ENCODE peak calls at places on chromosomes 11 and 22, in six cellular contexts. Q is activated T-cell treated with anti-CD3 and anti-CD28 coated beads, Interleukin-2, amount 50 U/mL, for 72 hours; X is WTC11; B is AML-193; I is Calu3; O is naive thymus-derived CD4-positive, alpha-beta T cell. P is an unnamed sample.

GRCh38 chr22:38176170-38176741 is 5.4 kb downstream of the PLA2G6 start:
- DNase-seq in X (no peak), B (peak), I (peak), Q (peak), O (peak), P (no peak)

GRCh38 chr11:16318320-16318719 is 38.0 kb downstream of the SOX6 start:
- DNase-seq in I (no peak), B (no peak), X (no peak), Q (no peak), O (no peak), P (no peak)

GRCh38 chr11:60880635-60881282 is 13.4 kb downstream of the ZP1 start:
- DNase-seq in X (no peak), O (no peak), B (no peak), Q (no peak), I (no peak), P (no peak)

GRCh38 chr11:72225411-72225951 is 914 bp downstream of the INPPL1 start:
- DNase-seq in O (peak), I (no peak), B (no peak), X (no peak), Q (peak), P (no peak)

GRCh38 chr11:14748093-14748492 is 104.5 kb downstream of the PDE3B start:
- DNase-seq in X (no peak), O (no peak), I (no peak), B (no peak), Q (no peak), P (no peak)

GRCh38 chr11:15113381-15113780 is 1.3 kb upstream of the INSC start:
- DNase-seq in B (peak), I (no peak), O (no peak), X (no peak), Q (peak), P (no peak)

GRCh38 chr22:25898707-25899365 is 156.8 kb downstream of the MYO18B start:
- DNase-seq in I (no peak), O (no peak), B (peak), X (peak), Q (no peak), P (peak)

GRCh38 chr22:24088796-24089195 is 77.7 kb downstream of the CABIN1 start:
- DNase-seq in Q (no peak), B (no peak), O (no peak), I (no peak), X (no peak), P (peak)

GRCh38 chr11:68191661-68192579 is 21.2 kb downstream of the KMT5B start:
- DNase-seq in B (no peak), I (no peak), Q (no peak), X (no peak), O (no peak), P (no peak)

GRCh38 chr11:32034680-32035079 is 56.2 kb upstream of the RCN1 start:
- DNase-seq in X (no peak), I (no peak), O (no peak), B (no peak), Q (no peak), P (no peak)

GRCh38 chr11:60119708-60120107 is 31.2 kb downstream of the MS4A2 start:
- DNase-seq in X (no peak), B (peak), Q (no peak), I (no peak), O (no peak), P (no peak)

GRCh38 chr11:27904358-27905055 is 203.4 kb downstream of the KIF18A start:
- DNase-seq in Q (no peak), X (no peak), B (no peak), I (no peak), O (no peak), P (no peak)

GRCh38 chr22:49326558-49326957 is 501.1 kb downstream of the BRD1 start:
- DNase-seq in Q (no peak), B (no peak), O (no peak), X (no peak), I (no peak), P (no peak)

GRCh38 chr11:59183768-59184167 is 11.8 kb downstream of the DTX4 start:
- DNase-seq in Q (no peak), X (no peak), O (no peak), I (no peak), B (no peak), P (no peak)

GRCh38 chr11:113778111-113778910 is 1.3 kb upstream of the CLDN25 start:
- DNase-seq in O (no peak), B (no peak), I (peak), X (no peak), Q (no peak), P (no peak)

GRCh38 chr11:725624-726202 is 19.7 kb downstream of the EPS8L2 start:
- DNase-seq in I (no peak), Q (no peak), X (peak), B (no peak), O (no peak), P (peak)

GRCh38 chr11:119509969-119510401 is 87.0 kb upstream of the THY1 start:
- DNase-seq in X (no peak), O (no peak), B (no peak), Q (peak), I (no peak), P (no peak)

GRCh38 chr11:5380740-5381342 is 2.8 kb upstream of the OR51M1 start:
- DNase-seq in X (peak), I (peak), Q (peak), O (no peak), B (peak), P (peak)

GRCh38 chr11:61333638-61334433 is 808 bp downstream of the TKFC start:
- DNase-seq in B (no peak), O (no peak), Q (no peak), X (no peak), I (no peak), P (no peak)

GRCh38 chr11:114082767-114083181 is 23.3 kb downstream of the ZBTB16 start:
- DNase-seq in Q (no peak), O (no peak), I (no peak), X (no peak), B (peak), P (no peak)

GRCh38 chr22:32327596-32328171 is 30.0 kb upstream of the RFPL3 start:
- DNase-seq in I (no peak), Q (no peak), X (no peak), O (no peak), B (no peak), P (no peak)

GRCh38 chr11:95536049-95536448 is 253.5 kb downstream of the FAM76B start:
- DNase-seq in O (no peak), I (no peak), B (no peak), X (no peak), Q (no peak), P (no peak)

GRCh38 chr22:23204541-23205157 is 24.3 kb downstream of the BCR start:
- DNase-seq in Q (no peak), B (no peak), O (no peak), X (no peak), I (no peak), P (peak)

GRCh38 chr11:86047275-86047991 is 21.5 kb downstream of the PICALM start:
- DNase-seq in B (peak), X (no peak), I (no peak), O (no peak), Q (peak), P (no peak)

GRCh38 chr11:132289590-132290256 is 919.3 kb downstream of the NTM start:
- DNase-seq in X (no peak), O (no peak), Q (no peak), I (no peak), B (no peak), P (no peak)

GRCh38 chr22:42399315-42400271 is 32.6 kb downstream of the NFAM1 start:
- DNase-seq in B (no peak), X (peak), I (no peak), O (no peak), Q (no peak), P (no peak)

GRCh38 chr11:34909955-34910354 is 6.2 kb downstream of the APIP start:
- DNase-seq in Q (no peak), O (no peak), I (no peak), X (no peak), B (peak), P (no peak)

GRCh38 chr11:2812371-2812991 is 73.1 kb downstream of the CDKN1C start:
- DNase-seq in Q (no peak), O (no peak), X (no peak), B (peak), I (no peak), P (peak)

GRCh38 chr22:20520093-20520511 is 12.7 kb downstream of the MED15 start:
- DNase-seq in B (no peak), O (no peak), Q (peak), X (no peak), I (no peak), P (no peak)

GRCh38 chr22:49638788-49639187 is 188.9 kb downstream of the BRD1 start:
- DNase-seq in Q (no peak), I (peak), B (no peak), X (no peak), O (no peak), P (no peak)

GRCh38 chr22:44648821-44649566 is 53.0 kb upstream of the PRR5 start:
- DNase-seq in X (no peak), I (no peak), O (no peak), Q (no peak), B (no peak), P (no peak)